ENCODE peak calls at places on chromosomes 13 and 19, in nine cellular contexts. W is AG10803; F is cardiac fibroblast; X is Calu3; U is CD4-positive, alpha-beta T cell; H is hepatocyte; B is fibroblast of mammary gland; M is thyroid gland; J is fibroblast of lung. Z is an unnamed sample.

GRCh38 chr19:48480151-48480475 is 10.9 kb downstream of the CYTH2 start:
- DNase-seq in B (peak; percentile 28), H (no peak), U (peak; percentile 51), M (peak; percentile 33), J (peak; percentile 29), W (peak; percentile 41), F (no peak), X (no peak), Z (peak; percentile 59)

GRCh38 chr13:109812375-109812774 is 26.0 kb upstream of the IRS2 start:
- DNase-seq in J (peak; percentile 23), B (no peak), H (no peak), X (no peak), M (no peak), U (no peak), W (no peak), F (no peak), Z (no peak)

GRCh38 chr19:2167896-2168618 is 4.3 kb downstream of the DOT1L start:
- DNase-seq in M (peak; percentile 52), U (no peak), B (peak; percentile 82), H (no peak), F (peak; percentile 66), J (peak; percentile 47), W (peak; percentile 44), X (no peak), Z (peak; percentile 45)

GRCh38 chr13:41652735-41653361 is 195.5 kb downstream of the RGCC start:
- DNase-seq in F (peak; percentile 80), X (peak; percentile 34), M (no peak), J (peak; percentile 84), B (peak; percentile 80), U (no peak), W (peak; percentile 78), H (peak; percentile 62), Z (peak; percentile 55)

GRCh38 chr13:75760182-75760981 is 124.3 kb downstream of the LMO7 start:
- DNase-seq in W (no peak), F (peak; percentile 14), X (peak; percentile 33), U (no peak), M (peak; percentile 75), B (peak; percentile 45), J (peak; percentile 35), H (peak; percentile 83), Z (peak; percentile 30)

GRCh38 chr19:5713228-5713627 is 6.7 kb downstream of the LONP1 start:
- DNase-seq in U (no peak), M (no peak), J (no peak), B (no peak), X (no peak), W (no peak), F (no peak), H (no peak), Z (no peak)

GRCh38 chr13:54184576-54184975 is 1156.0 kb downstream of the OLFM4 start:
- DNase-seq in H (no peak), B (no peak), J (no peak), W (no peak), X (no peak), F (no peak), U (no peak), M (no peak), Z (no peak)

GRCh38 chr13:76380436-76381065 is 505.7 kb downstream of the KCTD12 start:
- DNase-seq in B (peak; percentile 1), M (no peak), J (peak; percentile 3), X (no peak), F (peak; percentile 68), U (no peak), W (peak; percentile 23), H (no peak), Z (no peak)

GRCh38 chr13:48975101-48975925 is at the start of gene FNDC3A:
- DNase-seq in W (peak; percentile 63), H (peak; percentile 91), B (peak; percentile 57), X (peak; percentile 21), F (peak; percentile 70), M (peak; percentile 79), J (peak; percentile 68), U (peak; percentile 44), Z (peak; percentile 56)

GRCh38 chr13:40315416-40316064 is 350.9 kb downstream of the FOXO1 start:
- DNase-seq in B (no peak), J (no peak), U (peak; percentile 56), H (peak; percentile 19), X (no peak), M (peak; percentile 8), F (peak; percentile 49), W (no peak), Z (peak; percentile 76)

GRCh38 chr19:58569943-58570670 is 3.0 kb downstream of the MZF1 start:
- DNase-seq in F (no peak), W (no peak), H (peak; percentile 3), U (peak; percentile 27), B (no peak), X (no peak), J (no peak), M (peak; percentile 1), Z (no peak)

GRCh38 chr19:38142176-38143035 is 81.6 kb downstream of the DPF1 start:
- DNase-seq in M (peak; percentile 8), J (peak; percentile 59), U (peak; percentile 45), H (peak; percentile 74), W (peak; percentile 41), F (peak; percentile 67), B (peak; percentile 51), X (peak; percentile 58), Z (peak; percentile 82)

GRCh38 chr13:98539655-98540054 is 37.3 kb downstream of the STK24 start:
- DNase-seq in H (no peak), M (no peak), F (no peak), W (peak; percentile 74), J (peak; percentile 47), X (no peak), B (peak; percentile 82), U (no peak), Z (no peak)

GRCh38 chr13:46168341-46168740 is 13.6 kb downstream of the LCP1 start:
- DNase-seq in X (no peak), F (peak; percentile 14), J (no peak), H (peak; percentile 75), U (no peak), B (peak; percentile 48), M (no peak), W (no peak), Z (peak; percentile 74)

GRCh38 chr19:38326591-38326990 is 6.9 kb downstream of the KCNK6 start:
- DNase-seq in F (no peak), M (no peak), H (no peak), J (no peak), U (no peak), B (no peak), X (no peak), W (no peak), Z (no peak)

GRCh38 chr13:110133425-110134235 is 173.3 kb downstream of the COL4A1 start:
- DNase-seq in W (no peak), J (no peak), X (no peak), M (no peak), B (no peak), H (no peak), F (no peak), U (no peak), Z (no peak)

GRCh38 chr19:53165691-53166091 is 6.8 kb upstream of the ZNF347 start:
- DNase-seq in F (no peak), H (no peak), B (no peak), X (no peak), J (no peak), W (no peak), U (no peak), M (no peak), Z (no peak)

GRCh38 chr13:25432686-25433085 is 60.9 kb downstream of the ATP8A2 start:
- DNase-seq in H (peak; percentile 13), W (no peak), B (no peak), F (no peak), X (no peak), U (no peak), J (no peak), M (no peak), Z (no peak)

GRCh38 chr19:28213476-28214082 is 999.4 kb downstream of the UQCRFS1 start:
- DNase-seq in X (no peak), J (no peak), M (no peak), H (no peak), B (peak; percentile 42), F (no peak), W (peak; percentile 7), U (no peak), Z (peak; percentile 7)

GRCh38 chr19:51094696-51095279 is 12.1 kb upstream of the KLK14 start:
- DNase-seq in B (no peak), M (peak; percentile 56), H (peak; percentile 44), U (peak; percentile 44), W (no peak), F (peak; percentile 26), X (peak; percentile 56), J (no peak), Z (peak; percentile 48)

DNA sequence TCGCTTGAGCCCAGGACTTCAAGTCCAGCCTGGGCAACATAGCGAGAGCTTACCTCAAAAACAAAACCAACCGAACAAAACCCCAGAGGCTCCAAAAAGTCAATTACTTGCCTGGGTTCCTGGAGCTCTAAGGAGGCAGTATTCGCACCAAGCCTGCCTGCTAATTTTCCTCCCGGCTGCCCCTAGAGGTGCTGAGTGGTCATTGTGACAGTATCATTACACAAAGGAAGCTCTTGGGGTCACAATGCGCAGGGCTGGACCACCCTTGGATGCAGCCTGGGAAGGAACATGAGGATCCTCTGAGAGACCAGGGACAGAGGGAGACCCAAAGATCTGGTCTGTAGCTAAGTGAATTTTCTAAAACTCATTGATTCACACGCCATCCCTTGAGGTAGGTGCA is 8.5 kb upstream of the PEX11G start:
- DNase-seq in F (peak; percentile 21), M (no peak), H (no peak), J (no peak), W (no peak), B (no peak), U (no peak), X (peak; percentile 16), Z (peak; percentile 33)
- TF ChIP-seq CTCF in F (peak; percentile 46), M (peak; percentile 13), H (peak; percentile 7), J (peak; percentile 47), W (peak; percentile 53), B (peak; percentile 35), U (no peak), X (no peak), Z (peak; percentile 54)

DNA sequence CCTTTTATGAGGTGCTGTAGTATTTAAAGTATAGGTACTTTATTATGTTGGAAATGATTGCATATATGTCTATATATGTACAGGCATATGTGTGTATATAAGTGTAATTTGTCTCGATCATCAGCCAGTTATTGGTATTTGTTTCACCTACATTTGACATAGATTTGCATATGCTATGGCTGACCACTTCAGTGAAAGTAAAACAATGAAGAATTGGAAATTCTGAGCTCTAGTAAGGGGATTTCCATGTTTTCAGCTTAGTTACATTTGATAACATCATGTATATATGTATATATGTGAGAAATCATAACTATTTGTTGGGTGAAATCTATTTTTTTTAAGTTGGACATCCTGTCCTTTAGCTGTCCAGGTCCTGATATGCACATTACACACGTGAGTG is 1303.9 kb downstream of the EFNB2 start:
- DNase-seq in U (no peak), X (no peak), W (no peak), J (no peak), M (no peak), F (no peak), B (no peak), H (no peak), Z (no peak)
- TF ChIP-seq CTCF in U (no peak), X (no peak), W (no peak), J (no peak), M (no peak), F (no peak), B (no peak), H (no peak), Z (no peak)

GRCh38 chr13:30052127-30052526 is 201.7 kb upstream of the UBL3 start:
- DNase-seq in M (no peak), U (no peak), J (no peak), W (no peak), B (no peak), X (no peak), H (no peak), F (no peak), Z (peak; percentile 27)
- TF ChIP-seq CTCF in M (no peak), U (no peak), J (no peak), W (no peak), B (no peak), X (no peak), H (no peak), F (no peak), Z (no peak)

GRCh38 chr13:79880820-79881219 is 399.9 kb downstream of the NDFIP2 start:
- DNase-seq in B (no peak), J (no peak), W (no peak), X (no peak), M (no peak), F (peak; percentile 41), U (no peak), H (no peak), Z (no peak)
- TF ChIP-seq CTCF in B (no peak), J (no peak), W (no peak), X (no peak), M (no peak), F (no peak), U (no peak), H (no peak), Z (no peak)

Z was measured in activated CD8-positive, alpha-beta T cell treated with anti-CD3 and anti-CD28 coated beads for 36 hours.